ENCODE peak calls at places on chromosome 3, in nine cellular contexts. One of them, this sample, is unnamed.
A peak's percentile ranks its signal among the peaks of the same experiment; 100 is the strongest.

GRCh38 chr3:58417075-58417474 is 16.6 kb downstream of the PDHB start:
- DNase-seq in activated B cell treated with CpG ODN at 0.5 μM for 24 hours: no peak
- DNase-seq in bronchial epithelial cell: no peak
- DNase-seq in B cell: no peak
- DNase-seq in K562: no peak
- DNase-seq in A549: no peak
- DNase-seq in lung: no peak
- DNase-seq in left ventricle myocardium inferior: no peak
- DNase-seq in transverse colon: no peak
- DNase-seq in this sample: no peak

GRCh38 chr3:31434819-31435218 is 97.9 kb upstream of the STT3B start:
- DNase-seq in left ventricle myocardium inferior: no peak
- DNase-seq in activated B cell treated with CpG ODN at 0.5 μM for 24 hours: no peak
- DNase-seq in B cell: no peak
- DNase-seq in lung: no peak
- DNase-seq in bronchial epithelial cell: no peak
- DNase-seq in A549: no peak
- DNase-seq in transverse colon: no peak
- DNase-seq in K562: no peak
- DNase-seq in this sample: no peak

GRCh38 chr3:138136208-138136607 is 4.0 kb upstream of the A4GNT start:
- DNase-seq in activated B cell treated with CpG ODN at 0.5 μM for 24 hours: no peak
- DNase-seq in K562: no peak
- DNase-seq in lung: no peak
- DNase-seq in B cell: no peak
- DNase-seq in transverse colon: no peak
- DNase-seq in left ventricle myocardium inferior: no peak
- DNase-seq in A549: no peak
- DNase-seq in bronchial epithelial cell: no peak
- DNase-seq in this sample: no peak

GRCh38 chr3:134364936-134365765 is 9.1 kb downstream of the AMOTL2 start:
- DNase-seq in lung: no peak
- DNase-seq in K562: no peak
- DNase-seq in bronchial epithelial cell: no peak
- DNase-seq in activated B cell treated with CpG ODN at 0.5 μM for 24 hours: no peak
- DNase-seq in B cell: no peak
- DNase-seq in left ventricle myocardium inferior: no peak
- DNase-seq in A549: no peak
- DNase-seq in transverse colon: no peak
- DNase-seq in this sample: no peak

GRCh38 chr3:105837143-105837740 is 31.6 kb downstream of the CBLB start:
- DNase-seq in transverse colon: no peak
- DNase-seq in bronchial epithelial cell: no peak
- DNase-seq in left ventricle myocardium inferior: no peak
- DNase-seq in K562: no peak
- DNase-seq in activated B cell treated with CpG ODN at 0.5 μM for 24 hours: no peak
- DNase-seq in B cell: no peak
- DNase-seq in lung: no peak
- DNase-seq in A549: no peak
- DNase-seq in this sample: no peak

GRCh38 chr3:154098396-154098795 is 22.8 kb upstream of the ARHGEF26 start:
- DNase-seq in transverse colon: no peak
- DNase-seq in A549: no peak
- DNase-seq in activated B cell treated with CpG ODN at 0.5 μM for 24 hours: no peak
- DNase-seq in K562: no peak
- DNase-seq in B cell: no peak
- DNase-seq in bronchial epithelial cell: no peak
- DNase-seq in left ventricle myocardium inferior: no peak
- DNase-seq in lung: no peak
- DNase-seq in this sample: no peak

GRCh38 chr3:180913582-180914404 is 1.3 kb downstream of the FXR1 start:
- DNase-seq in transverse colon: no peak
- DNase-seq in left ventricle myocardium inferior: no peak
- DNase-seq in B cell: no peak
- DNase-seq in activated B cell treated with CpG ODN at 0.5 μM for 24 hours: no peak
- DNase-seq in bronchial epithelial cell: peak; percentile 9
- DNase-seq in K562: no peak
- DNase-seq in lung: no peak
- DNase-seq in A549: no peak
- DNase-seq in this sample: no peak

GRCh38 chr3:52299815-52300611 is 12.4 kb downstream of the GLYCTK start:
- DNase-seq in B cell: no peak
- DNase-seq in transverse colon: no peak
- DNase-seq in left ventricle myocardium inferior: peak; percentile 55
- DNase-seq in activated B cell treated with CpG ODN at 0.5 μM for 24 hours: no peak
- DNase-seq in A549: no peak
- DNase-seq in lung: peak; percentile 40
- DNase-seq in bronchial epithelial cell: peak; percentile 33
- DNase-seq in K562: peak; percentile 89
- DNase-seq in this sample: no peak

GRCh38 chr3:141087071-141087824 is 36.1 kb downstream of the SPSB4 start:
- DNase-seq in K562: peak; percentile 22
- DNase-seq in activated B cell treated with CpG ODN at 0.5 μM for 24 hours: no peak
- DNase-seq in bronchial epithelial cell: no peak
- DNase-seq in transverse colon: no peak
- DNase-seq in left ventricle myocardium inferior: no peak
- DNase-seq in lung: no peak
- DNase-seq in B cell: no peak
- DNase-seq in A549: no peak
- DNase-seq in this sample: no peak

GRCh38 chr3:63687569-63688233 is 35.2 kb downstream of the SNTN start:
- DNase-seq in A549: no peak
- DNase-seq in bronchial epithelial cell: no peak
- DNase-seq in B cell: no peak
- DNase-seq in transverse colon: no peak
- DNase-seq in K562: no peak
- DNase-seq in left ventricle myocardium inferior: no peak
- DNase-seq in activated B cell treated with CpG ODN at 0.5 μM for 24 hours: no peak
- DNase-seq in lung: no peak
- DNase-seq in this sample: no peak

DNA sequence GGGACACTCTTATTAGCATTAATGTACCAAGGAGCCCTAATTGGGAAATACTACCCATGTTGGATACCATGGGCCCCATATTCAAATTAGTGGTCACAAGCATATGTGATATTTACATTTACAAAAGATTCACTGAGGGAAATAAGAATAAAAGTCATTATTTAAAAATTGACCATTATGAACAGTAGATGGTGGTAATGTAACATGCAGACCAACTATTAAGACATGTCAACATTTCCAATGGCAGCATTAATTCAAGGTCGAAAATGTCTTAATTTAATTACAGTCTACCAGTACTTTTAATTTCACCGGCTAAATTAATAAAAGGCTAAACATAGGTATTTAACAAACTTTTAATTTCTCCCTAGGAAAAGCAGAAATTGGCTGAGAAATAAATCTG is 26.3 kb downstream of the NEK11 start:
- DNase-seq in A549: no peak
- DNase-seq in activated B cell treated with CpG ODN at 0.5 μM for 24 hours: no peak
- DNase-seq in left ventricle myocardium inferior: no peak
- DNase-seq in K562: no peak
- DNase-seq in bronchial epithelial cell: peak; percentile 17
- DNase-seq in lung: no peak
- DNase-seq in B cell: no peak
- DNase-seq in transverse colon: no peak
- DNase-seq in this sample: no peak
- TF ChIP-seq CTCF in A549: peak; percentile 42
- TF ChIP-seq CTCF in activated B cell treated with CpG ODN at 0.5 μM for 24 hours: no peak
- TF ChIP-seq CTCF in left ventricle myocardium inferior: peak; percentile 66
- TF ChIP-seq CTCF in K562: no peak
- TF ChIP-seq CTCF in bronchial epithelial cell: no peak
- TF ChIP-seq CTCF in lung: no peak
- TF ChIP-seq CTCF in B cell: no peak
- TF ChIP-seq CTCF in transverse colon: no peak
- TF ChIP-seq CTCF in this sample: no peak

DNA sequence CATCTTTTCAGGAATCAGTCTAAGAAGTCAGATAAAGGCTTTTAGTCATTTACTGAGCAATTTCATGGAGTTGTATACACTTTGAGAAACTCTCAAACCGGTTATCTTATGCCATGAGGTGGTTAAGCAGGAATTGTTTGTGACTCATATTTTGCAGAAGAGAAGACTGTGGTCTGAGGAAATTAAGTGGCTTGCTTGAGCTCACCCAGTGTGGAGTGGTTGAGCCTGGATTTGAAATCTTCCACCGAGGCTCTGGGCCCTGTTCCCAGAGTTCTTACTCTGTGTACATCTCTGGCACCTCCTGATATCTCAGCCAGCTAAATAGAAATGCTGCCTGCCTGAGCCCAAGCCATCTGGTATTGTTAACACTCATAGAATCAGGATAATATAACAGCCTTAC is 37.8 kb upstream of the BCL6 start:
- DNase-seq in K562: no peak
- DNase-seq in A549: no peak
- DNase-seq in bronchial epithelial cell: peak; percentile 96
- DNase-seq in activated B cell treated with CpG ODN at 0.5 μM for 24 hours: no peak
- DNase-seq in B cell: no peak
- DNase-seq in left ventricle myocardium inferior: peak; percentile 32
- DNase-seq in transverse colon: no peak
- DNase-seq in lung: peak; percentile 45
- DNase-seq in this sample: no peak
- TF ChIP-seq CTCF in K562: no peak
- TF ChIP-seq CTCF in A549: no peak
- TF ChIP-seq CTCF in bronchial epithelial cell: no peak
- TF ChIP-seq CTCF in activated B cell treated with CpG ODN at 0.5 μM for 24 hours: no peak
- TF ChIP-seq CTCF in B cell: no peak
- TF ChIP-seq CTCF in left ventricle myocardium inferior: no peak
- TF ChIP-seq CTCF in transverse colon: no peak
- TF ChIP-seq CTCF in lung: no peak
- TF ChIP-seq CTCF in this sample: no peak

GRCh38 chr3:23832523-23832922 is 26.8 kb downstream of the UBE2E1 start:
- DNase-seq in K562: no peak
- DNase-seq in transverse colon: no peak
- DNase-seq in B cell: no peak
- DNase-seq in activated B cell treated with CpG ODN at 0.5 μM for 24 hours: no peak
- DNase-seq in lung: no peak
- DNase-seq in left ventricle myocardium inferior: no peak
- DNase-seq in A549: no peak
- DNase-seq in bronchial epithelial cell: no peak
- DNase-seq in this sample: no peak

GRCh38 chr3:23835087-23835486 is 29.3 kb downstream of the UBE2E1 start:
- DNase-seq in bronchial epithelial cell: no peak
- DNase-seq in lung: no peak
- DNase-seq in left ventricle myocardium inferior: no peak
- DNase-seq in B cell: no peak
- DNase-seq in activated B cell treated with CpG ODN at 0.5 μM for 24 hours: no peak
- DNase-seq in transverse colon: no peak
- DNase-seq in K562: no peak
- DNase-seq in A549: no peak
- DNase-seq in this sample: no peak

GRCh38 chr3:23836536-23837230 is 30.9 kb downstream of the UBE2E1 start:
- DNase-seq in K562: no peak
- DNase-seq in left ventricle myocardium inferior: no peak
- DNase-seq in activated B cell treated with CpG ODN at 0.5 μM for 24 hours: no peak
- DNase-seq in bronchial epithelial cell: no peak
- DNase-seq in transverse colon: no peak
- DNase-seq in lung: no peak
- DNase-seq in A549: no peak
- DNase-seq in B cell: no peak
- DNase-seq in this sample: no peak

GRCh38 chr3:23835807-23836206 is 30.1 kb downstream of the UBE2E1 start:
- DNase-seq in A549: no peak
- DNase-seq in bronchial epithelial cell: no peak
- DNase-seq in activated B cell treated with CpG ODN at 0.5 μM for 24 hours: no peak
- DNase-seq in transverse colon: no peak
- DNase-seq in K562: no peak
- DNase-seq in lung: no peak
- DNase-seq in B cell: no peak
- DNase-seq in left ventricle myocardium inferior: no peak
- DNase-seq in this sample: no peak

DNA sequence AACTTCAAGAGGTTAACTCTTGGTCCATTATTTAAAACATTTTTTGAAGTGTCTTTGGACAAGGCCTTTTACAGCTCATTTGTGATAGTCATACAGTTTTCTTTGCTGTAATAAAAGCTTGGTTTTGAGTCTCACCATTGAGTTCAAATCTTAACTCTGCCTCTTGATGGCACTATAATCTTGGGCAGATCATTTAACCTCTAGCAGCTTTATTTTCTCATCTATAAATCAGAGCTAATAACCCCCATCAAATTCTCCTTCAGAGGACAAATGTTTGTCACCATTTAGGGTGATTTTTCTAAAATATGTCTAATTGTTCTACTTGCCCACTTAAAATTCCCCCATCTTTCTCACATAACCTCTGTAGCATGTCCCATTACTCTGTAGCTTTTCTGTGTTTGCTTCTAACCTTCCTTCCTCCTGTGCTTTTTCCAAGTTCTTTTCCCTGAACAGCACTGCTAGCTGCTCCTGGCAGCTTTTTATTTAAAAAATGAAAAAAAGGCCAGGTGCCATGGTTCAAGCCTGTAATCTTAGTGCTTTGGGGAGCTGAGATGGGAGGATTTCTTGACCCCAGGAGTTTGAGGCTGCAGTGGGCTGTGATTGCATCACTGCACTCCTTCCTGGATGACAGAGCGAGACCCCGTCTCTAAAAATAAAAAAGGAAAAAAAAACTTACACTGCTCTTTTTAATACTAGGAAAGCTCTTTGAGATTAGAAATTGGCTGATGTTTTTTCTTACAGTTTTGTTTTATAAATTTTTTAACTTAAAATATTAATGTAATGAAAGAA is 28.5 kb downstream of the UBE2E1 start:
- DNase-seq in A549: no peak
- DNase-seq in activated B cell treated with CpG ODN at 0.5 μM for 24 hours: no peak
- DNase-seq in K562: no peak
- DNase-seq in left ventricle myocardium inferior: no peak
- DNase-seq in B cell: no peak
- DNase-seq in bronchial epithelial cell: peak; percentile 10
- DNase-seq in lung: no peak
- DNase-seq in transverse colon: no peak
- DNase-seq in this sample: no peak
- TF ChIP-seq CTCF in A549: peak; percentile 40
- TF ChIP-seq CTCF in activated B cell treated with CpG ODN at 0.5 μM for 24 hours: no peak
- TF ChIP-seq CTCF in K562: no peak
- TF ChIP-seq CTCF in left ventricle myocardium inferior: peak; percentile 39
- TF ChIP-seq CTCF in B cell: peak; percentile 28
- TF ChIP-seq CTCF in bronchial epithelial cell: no peak
- TF ChIP-seq CTCF in lung: no peak
- TF ChIP-seq CTCF in transverse colon: no peak
- TF ChIP-seq CTCF in this sample: no peak

DNA sequence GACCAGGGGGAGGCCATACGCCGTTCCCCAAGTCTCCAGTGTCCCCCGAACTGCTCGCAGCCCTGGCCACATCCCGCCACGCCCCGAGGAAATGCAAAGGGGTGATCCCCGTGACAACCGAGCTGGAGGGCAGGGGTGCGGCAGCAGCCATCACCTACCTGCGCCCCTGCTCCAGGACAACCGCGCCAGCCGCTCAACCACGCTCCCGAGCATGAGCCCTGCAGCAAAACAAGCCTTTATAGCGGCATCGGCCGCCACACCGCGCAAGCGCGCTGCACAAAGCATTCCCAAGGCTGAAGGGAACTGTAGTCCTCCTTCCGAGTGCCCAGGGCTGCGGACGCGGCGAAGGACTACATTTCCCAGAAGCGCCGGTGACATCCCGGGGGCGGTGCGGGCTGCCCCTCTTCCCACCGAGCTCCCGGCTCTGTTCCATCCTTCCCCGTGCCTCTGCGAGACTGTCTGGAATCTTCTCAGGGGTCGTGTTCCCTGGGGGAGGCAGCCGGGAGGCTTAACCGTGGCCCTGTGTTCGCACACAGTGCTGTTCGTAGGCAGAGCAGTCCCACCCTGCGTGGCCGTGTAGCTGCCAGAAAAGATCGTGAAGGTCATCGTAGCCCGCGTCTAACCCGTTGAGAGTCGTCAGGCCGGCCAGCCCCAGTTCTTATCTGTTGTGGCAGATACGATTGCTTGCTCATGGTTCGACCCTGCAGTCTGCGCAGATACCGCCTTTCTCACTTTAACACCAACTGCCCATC is at the start of gene ABCC5:
- DNase-seq in K562: peak; percentile 92
- DNase-seq in left ventricle myocardium inferior: peak; percentile 94
- DNase-seq in A549: peak; percentile 86
- DNase-seq in transverse colon: peak; percentile 94
- DNase-seq in lung: peak; percentile 91
- DNase-seq in activated B cell treated with CpG ODN at 0.5 μM for 24 hours: peak; percentile 70
- DNase-seq in B cell: peak; percentile 86
- DNase-seq in bronchial epithelial cell: peak; percentile 85
- DNase-seq in this sample: peak; percentile 68
- TF ChIP-seq CTCF in K562: no peak
- TF ChIP-seq CTCF in left ventricle myocardium inferior: peak; percentile 59
- TF ChIP-seq CTCF in A549: peak; percentile 23
- TF ChIP-seq CTCF in transverse colon: peak; percentile 59
- TF ChIP-seq CTCF in lung: no peak
- TF ChIP-seq CTCF in activated B cell treated with CpG ODN at 0.5 μM for 24 hours: peak; percentile 7
- TF ChIP-seq CTCF in B cell: peak; percentile 81
- TF ChIP-seq CTCF in bronchial epithelial cell: no peak
- TF ChIP-seq CTCF in this sample: peak; percentile 77

This sample was measured in natural killer cell.